ENCODE peak calls at places on chromosomes 2 and 18, in five cellular contexts. One of them, this sample, is unnamed.

GRCh38 chr18:76874643-76875389 is 52.5 kb downstream of the ZNF236 start:
- DNase-seq in spleen: no peak
- DNase-seq in IMR-90: no peak
- DNase-seq in lower leg skin: no peak
- DNase-seq in right lobe of liver: no peak
- DNase-seq in this sample: peak; percentile 11

GRCh38 chr2:239267411-239267941 is 133.3 kb downstream of the HDAC4 start:
- DNase-seq in spleen: peak; percentile 96
- DNase-seq in IMR-90: peak; percentile 80
- DNase-seq in lower leg skin: peak; percentile 82
- DNase-seq in right lobe of liver: no peak
- DNase-seq in this sample: peak; percentile 97

GRCh38 chr2:127174176-127174575 is 45.9 kb downstream of the CYP27C1 start:
- DNase-seq in spleen: peak; percentile 70
- DNase-seq in IMR-90: peak; percentile 56
- DNase-seq in lower leg skin: no peak
- DNase-seq in right lobe of liver: no peak
- DNase-seq in this sample: peak; percentile 60

GRCh38 chr2:208036357-208036756 is 11.0 kb upstream of the PLEKHM3 start:
- DNase-seq in spleen: no peak
- DNase-seq in IMR-90: peak; percentile 40
- DNase-seq in lower leg skin: no peak
- DNase-seq in right lobe of liver: no peak
- DNase-seq in this sample: no peak

GRCh38 chr2:181177376-181177775 is 197.0 kb downstream of the UBE2E3 start:
- DNase-seq in spleen: no peak
- DNase-seq in IMR-90: no peak
- DNase-seq in lower leg skin: no peak
- DNase-seq in right lobe of liver: no peak
- DNase-seq in this sample: no peak

GRCh38 chr18:22921762-22922161 is 11.4 kb upstream of the RBBP8 start:
- DNase-seq in spleen: no peak
- DNase-seq in IMR-90: no peak
- DNase-seq in lower leg skin: no peak
- DNase-seq in right lobe of liver: no peak
- DNase-seq in this sample: no peak

GRCh38 chr18:23311346-23312103 is 141.6 kb upstream of the RIOK3 start:
- DNase-seq in spleen: no peak
- DNase-seq in IMR-90: peak; percentile 90
- DNase-seq in lower leg skin: no peak
- DNase-seq in right lobe of liver: no peak
- DNase-seq in this sample: no peak

GRCh38 chr2:167492486-167492885 is 604.2 kb downstream of the XIRP2 start:
- DNase-seq in spleen: no peak
- DNase-seq in IMR-90: peak; percentile 22
- DNase-seq in lower leg skin: no peak
- DNase-seq in right lobe of liver: no peak
- DNase-seq in this sample: no peak

GRCh38 chr2:122480381-122481243 is 725.2 kb downstream of the TSN start:
- DNase-seq in spleen: peak; percentile 31
- DNase-seq in IMR-90: no peak
- DNase-seq in lower leg skin: no peak
- DNase-seq in right lobe of liver: no peak
- DNase-seq in this sample: no peak

GRCh38 chr2:27247893-27248292 is 15.0 kb downstream of the SLC30A3 start:
- DNase-seq in spleen: no peak
- DNase-seq in IMR-90: no peak
- DNase-seq in lower leg skin: no peak
- DNase-seq in right lobe of liver: no peak
- DNase-seq in this sample: no peak

GRCh38 chr2:27249891-27250651 is 12.8 kb downstream of the SLC30A3 start:
- DNase-seq in spleen: peak; percentile 85
- DNase-seq in IMR-90: peak; percentile 31
- DNase-seq in lower leg skin: no peak
- DNase-seq in right lobe of liver: peak; percentile 63
- DNase-seq in this sample: peak; percentile 67

GRCh38 chr2:27251786-27252185 is 11.1 kb downstream of the SLC30A3 start:
- DNase-seq in spleen: no peak
- DNase-seq in IMR-90: no peak
- DNase-seq in lower leg skin: no peak
- DNase-seq in right lobe of liver: no peak
- DNase-seq in this sample: no peak

GRCh38 chr2:27249077-27249890 is 13.6 kb downstream of the SLC30A3 start:
- DNase-seq in spleen: no peak
- DNase-seq in IMR-90: no peak
- DNase-seq in lower leg skin: no peak
- DNase-seq in right lobe of liver: no peak
- DNase-seq in this sample: no peak

DNA sequence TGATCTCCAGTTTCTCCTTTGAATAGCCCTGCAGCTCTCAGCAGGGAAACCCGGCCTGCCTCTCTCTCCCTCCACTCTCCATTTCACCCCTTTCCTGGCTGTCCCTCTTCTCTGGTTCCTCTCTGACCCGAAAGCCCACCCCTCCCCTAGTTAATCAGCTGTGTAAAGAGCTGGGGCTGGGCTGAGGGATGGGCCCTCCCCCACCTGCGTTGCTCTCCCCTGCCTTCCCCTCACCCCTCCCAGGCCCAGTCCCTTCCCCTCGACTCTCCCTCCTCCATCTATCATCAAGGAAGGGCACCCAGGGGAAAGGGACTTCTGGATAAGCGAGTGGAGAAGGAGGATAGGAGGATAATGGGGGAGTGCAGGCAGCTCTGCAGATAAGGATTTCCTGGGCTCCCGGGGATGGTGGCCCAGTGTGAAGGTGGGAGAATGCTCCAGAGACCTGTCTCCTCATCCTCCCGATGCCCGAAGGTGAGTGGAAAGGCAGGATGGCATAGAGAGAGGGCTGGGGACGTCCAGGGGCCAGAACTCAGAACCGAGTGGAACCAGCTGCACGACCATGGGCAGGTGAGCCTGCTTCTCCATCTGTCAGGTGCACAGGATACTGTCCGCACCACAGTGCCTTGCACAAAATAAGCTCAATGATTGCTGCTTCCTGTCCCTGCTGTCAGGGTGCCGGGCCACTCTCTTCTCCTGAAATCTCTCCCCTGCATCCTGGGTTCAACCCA is 12.0 kb downstream of the SLC30A3 start:
- DNase-seq in spleen: no peak
- DNase-seq in IMR-90: no peak
- DNase-seq in lower leg skin: no peak
- DNase-seq in right lobe of liver: no peak
- DNase-seq in this sample: no peak
- H3K4me3 ChIP-seq in spleen: no peak overlapping the region
- H3K4me3 ChIP-seq in IMR-90: no peak overlapping the region
- H3K4me3 ChIP-seq in lower leg skin: no peak overlapping the region
- H3K4me3 ChIP-seq in right lobe of liver: no peak overlapping the region
- H3K4me3 ChIP-seq in this sample: no peak overlapping the region

GRCh38 chr2:26189123-26189522 is 16.2 kb downstream of the GAREM2 start:
- DNase-seq in spleen: no peak
- DNase-seq in IMR-90: no peak
- DNase-seq in lower leg skin: no peak
- DNase-seq in right lobe of liver: no peak
- DNase-seq in this sample: no peak
- TF ChIP-seq POLR2A in spleen: no peak
- TF ChIP-seq POLR2A in IMR-90: no peak
- TF ChIP-seq POLR2A in lower leg skin: no peak
- TF ChIP-seq POLR2A in right lobe of liver: no peak
- TF ChIP-seq POLR2A in this sample: no peak

DNA sequence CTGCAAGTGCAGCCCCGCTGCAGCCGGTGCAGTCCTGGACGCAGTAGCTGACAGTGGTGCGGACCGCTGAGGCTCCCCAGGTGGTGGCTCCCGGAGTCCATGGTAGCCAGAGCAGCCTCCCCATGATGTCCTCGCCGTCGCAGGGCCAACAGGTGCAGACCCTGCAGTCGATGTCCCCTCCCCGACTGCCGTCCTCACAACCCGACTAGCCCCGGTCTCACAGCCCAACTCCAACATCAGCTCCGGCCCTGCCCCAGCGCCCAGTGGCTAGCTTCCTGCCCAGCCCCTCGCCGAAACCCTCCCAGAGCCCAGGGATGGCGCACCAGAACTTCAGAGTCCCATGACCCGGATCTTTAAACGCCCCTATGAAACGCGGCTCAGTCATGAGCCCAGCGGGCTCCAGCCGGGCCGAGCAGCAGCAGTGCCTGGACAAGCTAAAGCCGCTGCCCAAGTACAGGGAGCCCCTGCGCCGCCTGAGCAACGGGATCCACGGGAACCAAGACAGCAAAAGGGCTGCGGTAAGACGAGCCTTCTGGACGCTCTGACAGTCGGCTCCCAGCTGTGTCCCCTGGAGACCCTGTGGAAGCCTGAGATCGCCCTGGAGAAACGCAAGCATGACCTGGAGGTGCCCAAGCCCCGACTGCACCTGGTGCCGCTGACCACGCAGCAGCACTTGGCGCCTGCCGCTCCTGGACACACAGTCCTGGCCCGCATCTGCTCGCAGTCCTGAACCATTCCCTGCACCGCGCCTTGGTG is 53.8 kb upstream of the TUBA3E start:
- DNase-seq in spleen: peak; percentile 69
- DNase-seq in IMR-90: no peak
- DNase-seq in lower leg skin: no peak
- DNase-seq in right lobe of liver: no peak
- DNase-seq in this sample: no peak
- H3K4me3 ChIP-seq in spleen: no peak overlapping the region
- H3K4me3 ChIP-seq in IMR-90: peak overlapping the region; percentile 16
- H3K4me3 ChIP-seq in lower leg skin: no peak overlapping the region
- H3K4me3 ChIP-seq in right lobe of liver: no peak overlapping the region
- H3K4me3 ChIP-seq in this sample: no peak overlapping the region

GRCh38 chr2:120734930-120735611 is 597 bp upstream of the GLI2 start:
- DNase-seq in spleen: peak; percentile 59
- DNase-seq in IMR-90: peak; percentile 32
- DNase-seq in lower leg skin: peak; percentile 12
- DNase-seq in right lobe of liver: no peak
- DNase-seq in this sample: no peak

GRCh38 chr2:120736202-120736954 is 710 bp downstream of the GLI2 start:
- DNase-seq in spleen: peak; percentile 62
- DNase-seq in IMR-90: no peak
- DNase-seq in lower leg skin: no peak
- DNase-seq in right lobe of liver: no peak
- DNase-seq in this sample: no peak

GRCh38 chr2:120736955-120737801 is 1.5 kb downstream of the GLI2 start:
- DNase-seq in spleen: peak; percentile 68
- DNase-seq in IMR-90: peak; percentile 92
- DNase-seq in lower leg skin: no peak
- DNase-seq in right lobe of liver: no peak
- DNase-seq in this sample: no peak

GRCh38 chr2:120737802-120738516 is 2.3 kb downstream of the GLI2 start:
- DNase-seq in spleen: peak; percentile 68
- DNase-seq in IMR-90: no peak
- DNase-seq in lower leg skin: peak; percentile 54
- DNase-seq in right lobe of liver: no peak
- DNase-seq in this sample: no peak

DNA sequence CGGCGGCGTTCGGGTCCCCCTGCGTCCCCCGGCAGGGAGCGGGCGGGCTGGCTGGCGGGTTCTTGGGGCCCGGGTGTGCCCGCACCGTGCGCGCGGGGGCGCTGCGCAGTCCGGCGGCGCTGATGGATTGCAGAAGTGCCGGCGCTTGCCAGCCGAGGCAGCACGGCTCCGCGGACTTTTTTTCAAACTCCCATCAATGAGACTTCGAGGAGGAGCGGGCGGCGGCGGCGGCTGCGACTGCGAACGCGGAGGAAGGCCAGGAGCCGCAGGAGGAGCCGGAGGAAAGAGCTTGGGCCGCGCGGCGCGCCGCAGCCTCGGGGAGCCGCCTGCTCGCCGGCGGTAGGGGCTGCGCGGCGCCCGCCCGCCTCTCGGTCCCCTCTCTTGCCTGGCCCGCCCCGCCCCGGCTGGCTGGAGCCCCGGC is at the start of gene GLI2:
- DNase-seq in spleen: peak; percentile 81
- DNase-seq in IMR-90: peak; percentile 87
- DNase-seq in lower leg skin: peak; percentile 59
- DNase-seq in right lobe of liver: no peak
- DNase-seq in this sample: peak; percentile 90
- TF ChIP-seq POLR2A in spleen: no peak
- TF ChIP-seq POLR2A in IMR-90: peak; percentile 20
- TF ChIP-seq POLR2A in lower leg skin: no peak
- TF ChIP-seq POLR2A in right lobe of liver: peak; percentile 17
- TF ChIP-seq POLR2A in this sample: no peak

GRCh38 chr18:9666548-9666947 is 41.6 kb upstream of the RAB31 start:
- DNase-seq in spleen: no peak
- DNase-seq in IMR-90: no peak
- DNase-seq in lower leg skin: no peak
- DNase-seq in right lobe of liver: no peak
- DNase-seq in this sample: no peak

GRCh38 chr18:9669016-9669415 is 39.1 kb upstream of the RAB31 start:
- DNase-seq in spleen: no peak
- DNase-seq in IMR-90: no peak
- DNase-seq in lower leg skin: no peak
- DNase-seq in right lobe of liver: no peak
- DNase-seq in this sample: no peak

GRCh38 chr18:9665311-9665710 is 42.8 kb upstream of the RAB31 start:
- DNase-seq in spleen: no peak
- DNase-seq in IMR-90: no peak
- DNase-seq in lower leg skin: no peak
- DNase-seq in right lobe of liver: no peak
- DNase-seq in this sample: no peak

GRCh38 chr18:9673296-9674251 is 34.5 kb upstream of the RAB31 start:
- DNase-seq in spleen: no peak
- DNase-seq in IMR-90: peak; percentile 58
- DNase-seq in lower leg skin: peak; percentile 43
- DNase-seq in right lobe of liver: peak; percentile 63
- DNase-seq in this sample: peak; percentile 77

GRCh38 chr18:9671214-9671613 is 36.9 kb upstream of the RAB31 start:
- DNase-seq in spleen: no peak
- DNase-seq in IMR-90: no peak
- DNase-seq in lower leg skin: no peak
- DNase-seq in right lobe of liver: no peak
- DNase-seq in this sample: no peak
- H3K4me3 ChIP-seq in spleen: no peak overlapping the region
- H3K4me3 ChIP-seq in IMR-90: no peak overlapping the region
- H3K4me3 ChIP-seq in lower leg skin: no peak overlapping the region
- H3K4me3 ChIP-seq in right lobe of liver: no peak overlapping the region
- H3K4me3 ChIP-seq in this sample: no peak overlapping the region

GRCh38 chr2:38074047-38074774 is 1.7 kb downstream of the CYP1B1 start:
- DNase-seq in spleen: peak; percentile 80
- DNase-seq in IMR-90: no peak
- DNase-seq in lower leg skin: no peak
- DNase-seq in right lobe of liver: no peak
- DNase-seq in this sample: peak; percentile 67

GRCh38 chr2:38074775-38075435 is 1.0 kb downstream of the CYP1B1 start:
- DNase-seq in spleen: peak; percentile 80
- DNase-seq in IMR-90: no peak
- DNase-seq in lower leg skin: no peak
- DNase-seq in right lobe of liver: peak; percentile 54
- DNase-seq in this sample: peak; percentile 55

GRCh38 chr2:38076250-38076709 is 329 bp upstream of the CYP1B1 start:
- DNase-seq in spleen: peak; percentile 88
- DNase-seq in IMR-90: peak; percentile 68
- DNase-seq in lower leg skin: peak; percentile 62
- DNase-seq in right lobe of liver: peak; percentile 83
- DNase-seq in this sample: peak; percentile 90

GRCh38 chr2:38076710-38077430 is 919 bp upstream of the CYP1B1 start:
- DNase-seq in spleen: peak; percentile 88
- DNase-seq in IMR-90: peak; percentile 90
- DNase-seq in lower leg skin: peak; percentile 65
- DNase-seq in right lobe of liver: peak; percentile 92
- DNase-seq in this sample: peak; percentile 95

GRCh38 chr2:38075436-38076249 is at the start of gene CYP1B1:
- DNase-seq in spleen: peak; percentile 80
- DNase-seq in IMR-90: no peak
- DNase-seq in lower leg skin: no peak
- DNase-seq in right lobe of liver: peak; percentile 53
- DNase-seq in this sample: peak; percentile 63
- TF ChIP-seq POLR2A in spleen: no peak
- TF ChIP-seq POLR2A in IMR-90: no peak
- TF ChIP-seq POLR2A in lower leg skin: no peak
- TF ChIP-seq POLR2A in right lobe of liver: no peak
- TF ChIP-seq POLR2A in this sample: no peak

This sample was measured in NB4.